ENCODE peak calls at places on chromosomes 1 and 21, in five cellular contexts. K is prostate gland, M is tibial nerve, E is HCT116, F is A549. O is an unnamed sample.
A peak's percentile ranks its signal among the peaks of the same experiment; 100 is the strongest.

GRCh38 chr1:24276791-24277190 is 42.4 kb upstream of the GRHL3 start:
- DNase-seq in K (no peak), M (no peak), E (no peak), F (no peak), O (no peak)

GRCh38 chr1:33641099-33641830 is 168.8 kb downstream of the ZSCAN20 start:
- DNase-seq in K (no peak), M (no peak), E (peak; percentile 32), F (peak; percentile 26), O (no peak)

GRCh38 chr1:219834247-219834917 is 94.0 kb downstream of the SLC30A10 start:
- DNase-seq in K (no peak), M (no peak), E (no peak), F (no peak), O (no peak)

GRCh38 chr1:88061106-88061829 is 622.8 kb upstream of the PKN2 start:
- DNase-seq in K (peak; percentile 70), M (peak; percentile 70), E (peak; percentile 61), F (peak; percentile 65), O (peak; percentile 54)

GRCh38 chr21:8989883-8990325 is 1531.5 kb upstream of the TPTE start:
- DNase-seq in K (no peak), M (no peak), E (no peak), F (peak; percentile 96), O (no peak)

GRCh38 chr1:175157200-175157599 is 35.4 kb downstream of the KIAA0040 start:
- DNase-seq in K (no peak), M (no peak), E (no peak), F (no peak), O (no peak)

GRCh38 chr1:99305626-99306025 is 41.3 kb downstream of the PLPPR4 start:
- DNase-seq in K (no peak), M (no peak), E (no peak), F (no peak), O (no peak)

GRCh38 chr1:110604586-110605148 is 1.5 kb downstream of the KCNA2 start:
- DNase-seq in K (no peak), M (no peak), E (no peak), F (no peak), O (no peak)

GRCh38 chr1:183023601-183024351 is 556 bp downstream of the LAMC1 start:
- DNase-seq in K (peak; percentile 86), M (peak; percentile 52), E (peak; percentile 61), F (peak; percentile 86), O (peak; percentile 71)

GRCh38 chr1:41740630-41741239 is 178.0 kb downstream of the HIVEP3 start:
- DNase-seq in K (no peak), M (no peak), E (no peak), F (no peak), O (peak; percentile 42)

GRCh38 chr1:3602375-3602774 is 8.9 kb downstream of the MEGF6 start:
- DNase-seq in K (no peak), M (no peak), E (no peak), F (no peak), O (no peak)

GRCh38 chr1:37919277-37919676 is 27.6 kb downstream of the INPP5B start:
- DNase-seq in K (no peak), M (no peak), E (peak; percentile 24), F (peak; percentile 46), O (no peak)

GRCh38 chr1:47514229-47514628 is 76.4 kb downstream of the FOXD2 start:
- DNase-seq in K (no peak), M (no peak), E (no peak), F (no peak), O (no peak)

GRCh38 chr1:184792450-184792969 is 37.9 kb upstream of the EDEM3 start:
- DNase-seq in K (peak; percentile 44), M (peak; percentile 66), E (peak; percentile 75), F (peak; percentile 91), O (peak; percentile 82)

GRCh38 chr1:27027575-27028250 is 15.1 kb upstream of the TENT5B start:
- DNase-seq in K (peak; percentile 33), M (no peak), E (no peak), F (no peak), O (no peak)

GRCh38 chr21:26843912-26844257 is 1.3 kb downstream of the ADAMTS1 start:
- DNase-seq in K (no peak), M (no peak), E (no peak), F (peak; percentile 33), O (no peak)
- TF ChIP-seq CTCF in K (no peak), M (no peak), E (no peak), F (no peak), O (no peak)

DNA sequence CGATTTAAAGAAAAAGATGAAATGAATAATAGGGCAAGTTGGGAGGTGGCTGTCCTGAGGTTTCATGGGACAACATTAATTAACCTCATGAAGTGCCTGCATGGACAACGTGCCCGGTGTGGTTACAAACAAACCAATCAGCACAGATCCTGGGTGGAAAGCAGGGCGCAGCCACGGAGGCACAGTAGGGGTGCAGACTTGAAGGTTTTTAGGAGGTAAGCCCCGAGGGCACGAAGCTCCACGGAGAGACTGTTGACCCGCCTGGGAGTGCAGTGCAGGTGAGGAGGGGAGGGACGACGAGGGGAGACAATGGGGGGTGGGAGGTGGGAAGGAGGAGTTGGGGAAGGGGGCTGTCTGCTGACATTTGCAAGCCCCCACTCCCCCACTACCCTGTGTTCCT is 2.3 kb upstream of the RIPK4 start:
- DNase-seq in K (no peak), M (no peak), E (no peak), F (no peak), O (no peak)
- H3K4me3 ChIP-seq in K (peak overlapping the region; percentile 6), M (no peak overlapping the region), E (peak overlapping the region; percentile 81), F (peak overlapping the region; percentile 92), O (no peak overlapping the region)

DNA sequence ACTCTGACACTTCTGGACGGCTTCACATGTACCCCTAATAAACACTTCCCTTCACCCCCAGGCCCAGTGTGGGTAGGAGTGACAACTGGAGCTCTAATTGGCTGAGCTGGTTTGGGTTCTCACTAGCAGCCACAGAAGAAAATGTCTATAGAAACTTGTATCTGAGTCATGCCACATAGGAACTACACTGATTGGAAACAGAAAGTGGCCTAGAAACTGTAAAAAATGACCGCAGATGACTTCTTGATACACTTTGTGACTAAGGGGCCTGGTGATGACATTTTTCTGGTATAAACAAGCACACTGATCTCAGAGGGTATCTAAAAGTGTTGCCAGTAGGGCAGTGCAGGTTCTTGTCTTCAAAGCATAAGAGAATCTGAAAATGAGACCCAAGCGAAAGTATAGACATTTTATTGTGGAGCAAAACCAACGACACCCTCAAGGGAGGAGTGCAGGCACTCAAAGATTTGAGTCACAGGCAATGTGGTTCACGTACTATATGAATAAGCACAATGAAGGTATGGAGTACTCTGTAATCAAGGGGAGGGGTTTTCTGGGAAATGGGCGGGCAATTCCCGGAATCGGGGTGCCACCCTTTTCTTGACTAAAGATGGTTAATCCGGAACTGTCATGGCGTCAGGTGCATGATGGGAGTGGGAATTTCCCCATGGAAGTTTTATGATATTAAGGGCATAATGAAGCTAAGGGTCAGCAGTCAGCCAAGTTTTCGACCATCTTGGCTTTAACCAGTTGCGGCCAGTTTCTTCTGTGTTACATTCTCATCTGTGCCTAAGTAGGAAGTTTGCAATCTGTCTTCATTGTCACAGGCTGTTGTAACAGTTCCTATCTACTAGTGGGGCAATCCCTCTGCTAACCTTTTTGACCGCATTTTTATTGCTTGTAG is at the start of gene AIM2:
- DNase-seq in K (no peak), M (no peak), E (no peak), F (no peak), O (no peak)
- TF ChIP-seq POLR2A in K (no peak), M (no peak), E (no peak), F (no peak), O (no peak)

GRCh38 chr1:31154000-31154631 is 85.6 kb downstream of the NKAIN1 start:
- DNase-seq in K (no peak), M (no peak), E (no peak), F (no peak), O (no peak)

GRCh38 chr1:31153423-31153822 is 86.3 kb downstream of the NKAIN1 start:
- DNase-seq in K (no peak), M (no peak), E (no peak), F (no peak), O (no peak)

GRCh38 chr1:31154632-31155215 is 85.0 kb downstream of the NKAIN1 start:
- DNase-seq in K (peak; percentile 90), M (peak; percentile 28), E (no peak), F (peak; percentile 80), O (peak; percentile 77)

GRCh38 chr1:31152181-31152768 is 86.8 kb upstream of the PUM1 start:
- DNase-seq in K (no peak), M (no peak), E (no peak), F (peak; percentile 68), O (peak; percentile 70)

DNA sequence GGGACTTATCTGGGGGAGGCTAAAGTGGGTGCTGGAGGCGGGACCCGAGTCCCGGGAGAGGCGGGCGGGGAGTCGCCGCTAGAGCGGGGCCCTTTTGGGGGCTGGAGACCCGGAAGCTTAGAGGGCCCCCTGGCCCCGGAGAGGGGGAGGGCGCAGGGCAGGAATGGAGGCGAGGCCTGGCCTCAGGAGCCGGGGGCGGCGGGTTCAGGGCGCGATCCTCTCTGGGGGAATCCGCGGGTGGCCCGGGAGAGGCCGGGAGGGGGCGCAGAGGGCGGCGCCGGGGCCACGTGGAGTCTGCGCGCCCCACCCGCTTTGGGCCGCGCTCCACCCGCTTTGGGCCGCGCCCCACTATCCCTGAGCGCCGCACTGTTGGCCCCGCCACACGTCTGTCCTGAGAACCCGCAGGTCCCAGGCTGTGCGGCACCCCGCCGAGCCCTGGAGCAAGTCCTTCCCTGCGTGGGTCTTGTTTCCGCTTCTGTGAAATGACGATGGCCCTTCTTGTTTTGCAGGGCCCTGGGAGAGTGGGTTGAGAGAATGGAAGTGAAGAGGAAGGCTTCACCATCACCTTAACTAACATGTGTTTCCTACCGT is 84.4 kb downstream of the NKAIN1 start:
- DNase-seq in K (peak; percentile 43), M (no peak), E (no peak), F (peak; percentile 82), O (peak; percentile 69)
- TF ChIP-seq CTCF in K (peak; percentile 27), M (peak; percentile 42), E (peak; percentile 24), F (no peak), O (peak; percentile 15)

DNA sequence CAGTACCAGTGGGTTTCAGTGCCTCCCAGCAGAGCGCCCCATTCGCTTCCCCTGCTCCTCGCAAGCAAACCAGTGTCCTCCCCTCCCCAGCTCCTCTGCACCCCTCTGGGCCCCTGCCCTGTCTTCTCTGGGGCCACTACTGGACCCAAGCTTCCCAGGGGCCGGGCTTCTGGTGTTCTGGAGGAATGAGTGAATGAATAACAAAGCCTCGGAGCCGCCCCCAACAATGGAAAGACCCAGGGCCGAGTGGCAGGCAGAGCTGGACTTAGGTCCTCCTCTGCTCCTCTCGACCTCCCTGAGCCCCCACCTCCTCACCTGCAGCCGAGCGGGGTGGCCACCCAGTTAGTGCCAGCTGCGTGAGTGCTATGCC is 37.6 kb downstream of the MATN1 start:
- DNase-seq in K (no peak), M (no peak), E (no peak), F (no peak), O (no peak)
- H3K4me3 ChIP-seq in K (no peak overlapping the region), M (no peak overlapping the region), E (peak overlapping the region; percentile 55), F (no peak overlapping the region), O (no peak overlapping the region)

DNA sequence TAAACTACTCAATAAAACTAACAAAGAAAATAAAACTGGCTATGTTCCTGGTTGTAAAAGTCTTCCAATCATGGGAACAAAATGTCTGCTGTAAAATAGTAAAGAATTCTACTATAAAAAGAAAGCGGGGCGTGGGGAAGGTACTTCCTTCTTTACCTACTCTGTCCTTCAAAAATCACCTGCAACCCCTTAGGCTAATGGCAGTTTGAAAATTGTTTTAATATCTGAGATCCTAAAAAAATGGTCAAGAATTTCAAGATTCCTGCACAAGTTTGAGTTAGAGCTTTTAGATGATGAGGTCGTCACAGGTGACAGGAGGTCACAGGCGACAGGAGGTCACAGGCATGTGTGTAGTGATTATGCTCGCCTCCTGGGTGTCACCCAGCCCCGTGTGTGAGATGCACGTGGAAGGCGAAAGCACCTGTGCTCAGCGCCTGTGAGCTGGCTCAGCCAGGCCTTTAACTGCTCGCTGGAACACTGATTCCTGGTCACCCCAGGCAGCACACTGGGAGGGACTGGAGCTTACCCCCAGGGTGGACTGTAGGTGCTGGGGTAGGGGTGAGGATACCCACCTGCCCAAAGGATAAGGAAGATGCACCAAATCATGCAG is 18.6 kb upstream of the TMPRSS2 start:
- DNase-seq in K (peak; percentile 66), M (no peak), E (no peak), F (no peak), O (no peak)
- TF ChIP-seq POLR2A in K (no peak), M (no peak), E (no peak), F (no peak), O (no peak)

O was measured in adrenal gland.